ENCODE peak calls at places on chromosomes 3 and 15, in eight cellular contexts. D is sigmoid colon, B is tibial nerve, Z is H1, T is body of pancreas, P is uterus, G is heart left ventricle, O is transverse colon. A is an unnamed sample.

GRCh38 chr15:29693225-29693624 is 129.0 kb downstream of the TJP1 start:
- DNase-seq in O (no peak), D (no peak), P (no peak), G (no peak), Z (no peak), T (no peak), B (no peak), A (no peak)

GRCh38 chr3:190699784-190700183 is 162.7 kb downstream of the GMNC start:
- DNase-seq in G (no peak), T (no peak), Z (no peak), O (no peak), D (no peak), P (no peak), B (no peak), A (no peak)

GRCh38 chr3:55655544-55655943 is 168.4 kb upstream of the WNT5A start:
- DNase-seq in D (no peak), G (no peak), P (no peak), O (no peak), B (no peak), Z (no peak), T (no peak), A (no peak)

GRCh38 chr3:44042772-44043171 is 198.9 kb upstream of the TOPAZ1 start:
- DNase-seq in Z (no peak), D (no peak), G (no peak), O (no peak), T (no peak), B (no peak), P (no peak), A (no peak)

GRCh38 chr3:71226565-71227281 is 356.8 kb downstream of the FOXP1 start:
- DNase-seq in D (no peak), B (no peak), G (peak), T (no peak), Z (no peak), P (no peak), O (peak), A (peak)

GRCh38 chr15:52082197-52083036 is 30.2 kb downstream of the BCL2L10 start:
- DNase-seq in T (no peak), Z (no peak), D (no peak), G (no peak), B (no peak), P (no peak), O (no peak), A (no peak)

GRCh38 chr3:16069149-16069922 is 105.1 kb upstream of the GALNT15 start:
- DNase-seq in O (no peak), D (no peak), G (no peak), Z (no peak), B (no peak), T (no peak), P (no peak), A (no peak)

GRCh38 chr3:194140520-194141414 is 4.8 kb downstream of the HES1 start:
- DNase-seq in B (no peak), O (peak), G (peak), D (peak), Z (peak), P (peak), T (peak), A (peak)

GRCh38 chr3:30349507-30349906 is 256.9 kb upstream of the TGFBR2 start:
- DNase-seq in T (no peak), Z (no peak), P (no peak), B (no peak), G (no peak), D (no peak), O (no peak), A (no peak)

GRCh38 chr3:69819283-69819682 is 80.0 kb downstream of the MITF start:
- DNase-seq in G (peak), D (peak), B (peak), O (no peak), Z (no peak), T (no peak), P (peak), A (peak)

GRCh38 chr3:53796161-53796560 is 50.1 kb downstream of the CHDH start:
- DNase-seq in Z (no peak), T (no peak), B (no peak), D (no peak), O (peak), G (peak), P (no peak), A (no peak)

GRCh38 chr3:62229908-62230307 is 143.4 kb downstream of the FEZF2 start:
- DNase-seq in Z (no peak), B (no peak), G (no peak), D (no peak), T (no peak), P (no peak), O (no peak), A (no peak)

GRCh38 chr15:39400821-39401550 is 179.9 kb upstream of the THBS1 start:
- DNase-seq in D (no peak), P (no peak), Z (no peak), B (no peak), T (no peak), G (no peak), O (no peak), A (no peak)

GRCh38 chr15:78251136-78251535 is 13.2 kb upstream of the DNAJA4 start:
- DNase-seq in Z (no peak), G (no peak), D (no peak), B (no peak), T (no peak), P (no peak), O (no peak), A (no peak)

GRCh38 chr15:65049418-65049840 is 4.2 kb downstream of the SLC51B start:
- DNase-seq in G (peak), P (peak), D (peak), B (peak), Z (peak), O (peak), T (peak), A (peak)
- H3K4me3 ChIP-seq in G (peak), P (no peak), D (peak), B (peak), Z (peak), O (peak), T (no peak), A (no peak)

DNA sequence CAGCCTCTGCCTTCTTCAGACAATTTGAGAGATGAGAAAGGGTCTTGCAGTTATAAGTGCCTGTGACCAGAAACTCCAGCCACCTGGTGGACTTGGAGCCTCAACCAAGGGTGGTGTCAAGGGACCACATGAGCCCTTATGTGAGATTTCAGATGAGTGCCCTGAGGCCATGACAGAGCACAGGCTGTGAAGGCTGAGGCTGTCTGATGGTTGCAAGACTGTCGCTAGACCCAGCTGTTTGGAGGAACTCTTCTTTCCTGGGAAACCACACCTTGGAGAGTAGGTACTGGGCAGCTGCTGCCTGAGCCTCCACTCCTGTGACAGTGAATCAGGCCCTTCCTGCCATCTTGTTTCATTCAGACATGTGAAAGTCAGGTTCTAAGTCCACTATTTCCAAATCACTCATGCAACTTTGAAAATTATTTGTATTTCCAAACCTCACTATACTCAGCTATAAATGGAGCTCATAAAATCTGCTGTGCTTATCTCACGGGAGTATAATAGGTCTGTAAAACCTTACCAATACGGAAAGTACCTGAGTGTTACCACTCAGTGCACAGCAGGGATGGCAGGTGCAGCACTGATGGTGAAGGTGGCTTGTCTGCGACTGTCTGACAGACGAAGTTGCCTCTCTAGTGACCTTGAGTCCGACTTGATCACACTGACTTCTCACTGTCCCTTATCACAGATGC is 99.4 kb downstream of the RPL39L start:
- DNase-seq in G (no peak), Z (no peak), O (peak), B (no peak), D (no peak), P (no peak), T (no peak), A (no peak)
- TF ChIP-seq POLR2A in G (no peak), Z (no peak), O (peak), B (no peak), D (no peak), P (no peak), T (no peak), A (no peak)

GRCh38 chr3:114290911-114291901 is 2.6 kb upstream of the TIGIT start:
- DNase-seq in T (peak), O (peak), Z (peak), G (peak), P (peak), B (peak), D (peak), A (peak)
- H3K27ac ChIP-seq in T (no peak), O (peak), Z (no peak), G (no peak), P (no peak), B (peak), D (no peak), A (no peak)

DNA sequence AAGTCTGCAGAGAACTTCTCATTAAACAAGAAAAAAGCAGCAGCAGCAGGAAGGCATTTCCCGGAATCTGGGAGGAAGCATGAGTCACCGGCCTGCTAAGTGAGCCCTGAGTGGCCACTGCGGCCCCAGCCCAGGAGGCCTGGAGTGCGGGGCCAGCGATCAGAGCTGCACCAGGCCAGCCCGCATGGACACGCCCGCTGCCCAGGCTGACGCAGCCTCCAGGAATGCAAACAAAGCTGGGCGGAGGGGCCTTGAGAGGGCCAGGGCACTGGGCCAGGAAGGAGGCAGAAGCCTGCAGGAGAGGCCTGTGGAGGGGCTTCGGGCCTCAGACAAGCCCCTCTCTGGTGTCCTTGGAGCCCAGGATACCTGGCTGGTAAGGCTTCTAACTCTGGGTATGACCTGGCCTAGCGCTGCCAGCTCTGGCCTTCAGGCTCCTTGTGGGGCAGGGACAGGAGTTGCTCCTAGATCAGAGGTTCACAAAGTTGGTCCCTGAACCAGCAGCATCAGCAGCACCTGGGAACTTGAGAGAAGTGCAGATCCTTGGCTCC is 101.2 kb downstream of the SMAD6 start:
- DNase-seq in T (peak), B (peak), D (peak), O (peak), P (peak), G (peak), Z (peak), A (peak)
- H3K4me3 ChIP-seq in T (no peak), B (no peak), D (no peak), O (no peak), P (no peak), G (no peak), Z (no peak), A (no peak)

GRCh38 chr15:86278586-86278985 is 198.9 kb downstream of the AGBL1 start:
- DNase-seq in B (no peak), T (no peak), P (no peak), Z (no peak), D (no peak), O (no peak), G (no peak), A (no peak)
- TF ChIP-seq POLR2A in B (no peak), T (no peak), P (no peak), Z (no peak), D (no peak), O (no peak), G (no peak), A (no peak)

DNA sequence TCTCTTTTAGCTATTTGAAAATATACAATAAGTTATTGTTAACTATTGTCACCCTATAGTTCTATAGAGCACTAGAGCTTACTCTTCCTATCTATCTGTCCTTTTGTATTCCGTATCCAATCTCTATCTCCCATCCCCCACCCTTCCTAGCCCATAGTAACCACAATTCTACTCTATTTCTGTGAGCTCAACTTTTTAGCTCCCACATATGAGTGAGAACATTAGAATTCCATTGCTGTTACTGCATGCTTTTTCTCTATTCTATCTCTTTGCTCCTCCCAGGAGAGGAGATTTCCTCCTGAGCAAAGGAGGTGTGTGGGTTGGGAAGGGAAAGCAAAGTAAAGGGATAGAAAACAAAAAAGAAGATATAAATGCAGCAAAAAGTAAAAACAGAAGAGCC is 105.6 kb upstream of the SLC4A7 start:
- DNase-seq in D (no peak), G (no peak), P (no peak), B (no peak), Z (no peak), O (no peak), T (no peak), A (no peak)
- H3K27ac ChIP-seq in D (peak), G (no peak), P (peak), B (peak), Z (no peak), O (peak), T (peak), A (no peak)

DNA sequence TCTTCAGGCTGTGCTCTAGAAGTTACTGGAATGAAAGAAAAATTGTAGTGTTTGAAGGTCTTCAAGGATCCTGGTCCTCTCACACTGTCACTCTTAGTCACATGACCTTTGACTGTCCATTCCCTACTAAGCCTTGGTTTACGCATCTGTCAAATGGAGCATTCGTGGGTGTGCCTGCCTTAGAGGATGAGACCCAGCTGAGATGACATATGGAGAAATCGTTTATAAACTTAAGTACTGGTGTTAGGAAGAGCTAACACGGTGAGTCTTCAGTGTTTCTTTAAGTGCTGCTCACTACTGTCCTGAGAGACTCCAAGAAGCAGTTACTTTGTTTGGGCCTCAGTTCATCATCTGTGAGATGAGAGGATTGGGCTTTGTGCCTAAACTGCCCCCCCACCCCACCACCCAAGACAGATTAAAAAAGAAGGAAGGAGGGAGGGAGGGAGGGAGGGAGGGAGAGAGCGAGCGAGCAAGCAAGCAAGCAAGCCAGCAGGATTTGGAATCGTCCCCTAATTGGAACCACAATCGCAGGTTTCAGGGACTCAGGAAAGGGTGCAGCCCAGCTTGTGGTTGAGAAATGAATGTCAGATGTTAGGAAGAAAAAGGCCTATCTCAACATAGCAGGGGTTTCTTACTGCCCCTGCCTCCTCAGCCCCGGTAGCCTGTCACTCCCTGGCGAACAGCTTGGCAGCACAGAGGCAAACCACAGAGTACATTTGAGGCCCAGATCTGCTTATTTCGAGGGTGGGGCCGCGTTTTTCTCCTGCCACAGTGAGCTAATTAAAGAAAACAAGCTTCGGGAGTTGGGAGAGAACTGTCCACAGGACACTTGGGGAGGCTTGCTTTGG is 32.7 kb downstream of the SMAD3 start:
- DNase-seq in P (peak), B (peak), D (peak), Z (no peak), O (peak), T (no peak), G (no peak), A (peak)
- H3K4me3 ChIP-seq in P (no peak), B (no peak), D (peak), Z (no peak), O (no peak), T (no peak), G (peak), A (no peak)

DNA sequence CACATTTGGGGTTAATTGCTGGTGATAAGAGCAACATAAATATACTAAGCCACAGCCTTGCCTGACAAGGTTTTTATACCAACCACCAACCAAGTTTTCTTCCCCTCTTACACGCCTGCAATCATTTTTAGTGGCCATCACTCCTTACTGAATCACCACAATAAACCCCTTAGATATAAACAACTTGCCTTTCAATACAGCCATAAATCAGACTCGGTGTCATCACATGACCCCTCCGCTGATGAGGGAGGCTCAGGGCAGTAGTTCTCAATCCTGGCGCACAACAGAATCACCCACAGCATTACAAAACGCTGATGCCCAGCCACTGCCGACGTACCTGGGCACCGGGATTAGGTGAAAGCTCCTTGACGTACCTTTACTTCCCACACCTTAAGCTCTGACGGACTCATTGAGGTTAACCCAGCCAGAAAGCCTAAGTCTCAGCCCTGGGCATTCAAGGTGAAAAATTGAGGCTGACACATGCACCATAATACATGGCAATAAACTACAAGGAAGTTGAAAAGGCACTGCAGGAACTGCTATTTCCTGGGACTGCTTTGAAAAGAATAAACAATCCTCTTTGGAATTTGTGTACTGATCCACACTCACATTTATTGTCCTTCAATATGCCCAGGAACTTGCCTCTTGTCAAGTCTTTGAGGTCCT is 17.1 kb downstream of the ADCY5 start:
- DNase-seq in Z (no peak), G (no peak), B (no peak), P (no peak), D (no peak), T (no peak), O (peak), A (no peak)
- TF ChIP-seq POLR2A in Z (no peak), G (no peak), B (no peak), P (no peak), D (no peak), T (no peak), O (no peak), A (no peak)